ENCODE peak calls at places on chromosomes 13 and 19, in four cellular contexts. I is hepatocyte, Q is cardiac fibroblast, D is A549. J is an unnamed sample.

GRCh38 chr19:8251025-8251472 is 41.9 kb downstream of the CERS4 start:
- DNase-seq in I (peak), Q (peak), D (no peak), J (no peak)

GRCh38 chr13:63107163-63107935 is 1691.7 kb upstream of the PCDH20 start:
- DNase-seq in I (no peak), D (peak), Q (no peak), J (no peak)

GRCh38 chr19:18460900-18461299 is 23.0 kb upstream of the ISYNA1 start:
- DNase-seq in D (no peak), Q (no peak), I (no peak), J (no peak)

GRCh38 chr19:49474545-49474930 is 523 bp downstream of the FLT3LG start:
- DNase-seq in Q (no peak), I (peak), D (no peak), J (no peak)

GRCh38 chr13:35978607-35979316 is 152.4 kb downstream of the DCLK1 start:
- DNase-seq in I (peak), D (peak), Q (peak), J (peak)

GRCh38 chr13:98930014-98930625 is 47.7 kb downstream of the DOCK9 start:
- DNase-seq in D (no peak), Q (no peak), I (peak), J (no peak)

GRCh38 chr13:21688056-21688455 is 17.2 kb downstream of the FGF9 start:
- DNase-seq in Q (no peak), I (no peak), D (no peak), J (no peak)

GRCh38 chr13:96053003-96053703 is at the start of gene UGGT2:
- DNase-seq in D (peak), Q (peak), I (peak), J (peak)

GRCh38 chr19:6536138-6536671 is 5.4 kb downstream of the TNFSF9 start:
- DNase-seq in D (peak), Q (peak), I (peak), J (peak)

GRCh38 chr13:98483636-98484288 is 93.1 kb downstream of the STK24 start:
- DNase-seq in I (peak), Q (no peak), D (no peak), J (no peak)

GRCh38 chr19:56142897-56143434 is 1.9 kb downstream of the ZNF444 start:
- DNase-seq in D (no peak), Q (no peak), I (no peak), J (no peak)

GRCh38 chr13:27086599-27087265 is 84.9 kb downstream of the USP12 start:
- DNase-seq in D (no peak), I (no peak), Q (no peak), J (no peak)

GRCh38 chr13:95246292-95247082 is 54.8 kb downstream of the ABCC4 start:
- DNase-seq in Q (no peak), I (no peak), D (no peak), J (no peak)

GRCh38 chr19:45141203-45141900 is 19.4 kb downstream of the NKPD1 start:
- DNase-seq in Q (no peak), D (no peak), I (no peak), J (no peak)

GRCh38 chr13:106178816-106179215 is 356.6 kb downstream of the EFNB2 start:
- DNase-seq in I (no peak), Q (peak), D (no peak), J (no peak)

GRCh38 chr13:101258071-101258470 is 158.2 kb downstream of the NALCN start:
- DNase-seq in D (peak), Q (peak), I (peak), J (peak)

GRCh38 chr13:49436890-49437289 is 7.0 kb downstream of the CAB39L start:
- DNase-seq in D (no peak), Q (peak), I (peak), J (peak)

GRCh38 chr13:97030705-97031452 is 36.6 kb upstream of the OXGR1 start:
- DNase-seq in I (peak), Q (peak), D (peak), J (peak)

GRCh38 chr13:97306646-97307045 is 84.5 kb downstream of the MBNL2 start:
- DNase-seq in I (peak), Q (peak), D (no peak), J (no peak)

GRCh38 chr19:54178581-54179261 is 5.8 kb upstream of the TMC4 start:
- DNase-seq in D (no peak), I (no peak), Q (no peak), J (no peak)

GRCh38 chr13:99979453-99980200 is 2.0 kb upstream of the ZIC2 start:
- DNase-seq in Q (no peak), I (peak), D (no peak), J (no peak)

GRCh38 chr13:110276553-110276950 is 30.4 kb downstream of the COL4A1 start:
- DNase-seq in D (no peak), Q (no peak), I (no peak), J (no peak)

GRCh38 chr13:99526549-99526948 is 25.3 kb downstream of the TM9SF2 start:
- DNase-seq in I (no peak), D (no peak), Q (no peak), J (no peak)

GRCh38 chr13:43078399-43078798 is 55.0 kb downstream of the DNAJC15 start:
- DNase-seq in I (no peak), Q (no peak), D (no peak), J (no peak)

GRCh38 chr19:49676136-49676689 is 858 bp upstream of the PRMT1 start:
- DNase-seq in I (peak), D (peak), Q (peak), J (peak)

GRCh38 chr13:78194904-78195639 is 276.4 kb upstream of the EDNRB start:
- DNase-seq in Q (no peak), D (no peak), I (no peak), J (peak)

GRCh38 chr19:3575949-3576673 is 3.4 kb downstream of the HMG20B start:
- DNase-seq in D (no peak), I (no peak), Q (no peak), J (no peak)

GRCh38 chr19:18001837-18002345 is 6.1 kb upstream of the ARRDC2 start:
- DNase-seq in Q (no peak), D (no peak), I (no peak), J (no peak)

DNA sequence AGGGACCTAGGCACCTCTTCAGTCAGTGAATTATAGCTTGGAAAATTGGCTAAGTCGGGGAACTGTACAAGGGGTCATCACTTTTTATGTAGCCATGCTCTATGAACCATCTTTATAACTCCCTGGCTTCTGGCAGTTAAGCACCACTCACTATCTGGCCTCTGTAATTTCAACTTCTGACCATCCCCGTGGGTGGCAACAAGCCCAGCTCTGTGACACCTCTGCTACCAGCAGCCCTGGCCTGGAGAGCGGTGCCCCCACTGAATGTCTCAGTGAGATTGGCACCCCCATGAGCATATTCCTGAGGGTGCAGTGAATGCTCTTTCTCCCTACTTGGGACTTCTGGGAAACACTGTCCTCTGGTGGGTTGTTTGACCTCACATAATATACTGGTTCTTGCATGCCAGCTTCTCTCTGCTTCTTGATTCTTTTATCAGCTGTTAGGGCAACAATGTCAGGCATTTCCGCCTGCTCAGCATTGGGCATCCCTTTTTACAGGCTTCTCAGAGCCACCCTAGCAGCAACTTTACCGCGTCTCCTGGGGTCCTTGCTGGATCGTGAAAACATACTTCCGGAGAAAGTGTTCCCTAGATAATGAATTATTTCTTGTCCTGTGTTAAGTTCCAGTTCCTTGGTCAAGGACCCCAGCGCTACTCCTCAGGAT is 10.4 kb downstream of the KL start:
- DNase-seq in Q (no peak), D (no peak), I (no peak), J (no peak)
- TF ChIP-seq CTCF in Q (no peak), D (no peak), I (no peak), J (no peak)

DNA sequence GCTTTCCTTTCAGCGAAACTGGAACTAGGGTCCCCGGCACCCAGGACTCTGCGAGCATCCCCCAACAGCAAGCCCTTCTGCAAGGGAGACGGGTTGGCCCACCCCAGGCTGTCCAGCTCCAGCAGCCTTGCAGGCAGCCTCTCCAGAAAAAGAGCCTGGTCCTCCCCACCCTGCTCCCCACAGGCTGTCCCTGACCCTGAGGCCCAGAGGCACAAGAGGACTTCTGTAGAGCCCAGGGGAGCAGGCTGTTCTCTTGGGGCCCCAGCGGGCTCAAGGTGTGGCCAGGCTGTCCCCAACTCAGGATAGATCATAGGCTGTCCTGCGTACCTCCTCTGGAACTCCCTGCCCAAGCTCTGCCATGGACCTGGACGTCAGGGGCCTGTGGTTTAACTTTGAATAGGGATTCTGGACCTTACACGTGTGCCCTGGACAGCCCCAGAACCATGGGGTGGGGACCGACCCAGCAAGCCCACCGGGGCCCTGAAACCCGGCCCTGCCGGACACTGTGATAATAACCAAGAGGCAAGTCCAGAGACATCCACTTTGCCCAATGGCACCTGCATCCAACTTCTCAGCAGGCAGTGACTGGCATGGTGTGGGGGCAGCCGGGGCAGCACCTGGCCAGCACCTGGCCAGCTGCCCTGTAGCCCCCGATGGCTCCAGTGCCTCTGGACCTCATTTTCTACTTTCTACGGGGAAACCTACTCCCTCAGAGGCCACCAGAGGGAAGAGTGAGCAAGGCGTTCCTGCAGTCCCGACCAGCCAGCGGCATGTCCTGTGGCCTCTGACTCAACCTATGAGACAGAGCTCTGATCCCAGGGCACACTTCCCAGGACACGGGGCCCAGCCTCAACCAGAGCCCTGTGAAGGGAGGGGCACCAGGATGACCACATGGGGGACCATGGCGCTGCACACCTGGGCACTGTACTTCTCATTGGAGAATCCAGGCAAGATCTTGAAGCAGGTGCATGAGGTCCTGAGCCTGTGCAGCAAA is 50.9 kb upstream of the TPM4 start:
- DNase-seq in D (peak), I (peak), Q (peak), J (peak)
- TF ChIP-seq CTCF in D (no peak), I (peak), Q (peak), J (peak)

GRCh38 chr13:102825921-102826706 is 19.7 kb upstream of the ERCC5 start:
- DNase-seq in Q (peak), D (no peak), I (no peak), J (peak)
- TF ChIP-seq CTCF in Q (no peak), D (no peak), I (no peak), J (no peak)

GRCh38 chr13:93227906-93228801 is 1.5 kb downstream of the GPC6 start:
- DNase-seq in Q (peak), I (peak), D (no peak), J (peak)
- TF ChIP-seq CTCF in Q (peak), I (peak), D (peak), J (peak)

DNA sequence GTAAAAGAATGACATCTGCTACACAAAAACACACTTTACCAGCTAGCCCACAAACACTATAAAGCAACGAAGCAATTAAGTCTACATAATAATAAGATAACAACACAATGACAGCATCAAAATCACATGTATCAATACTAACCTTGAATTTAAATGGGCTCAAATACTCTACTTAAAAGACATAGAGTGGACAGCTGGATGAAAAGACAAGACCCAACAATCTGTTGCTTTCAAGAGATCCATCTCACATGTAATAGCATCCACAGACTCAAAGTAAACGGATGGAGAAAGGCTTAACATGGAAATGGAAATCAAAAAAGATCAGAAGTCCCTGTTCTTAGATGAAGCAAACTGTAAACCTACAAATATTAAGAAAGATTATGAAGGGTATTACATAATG is 2175.9 kb downstream of the PCDH9 start:
- DNase-seq in I (no peak), D (no peak), Q (no peak), J (no peak)
- TF ChIP-seq CTCF in I (no peak), D (no peak), Q (no peak), J (no peak)

J was measured in HFFc6.